ENCODE peak calls at places on chromosomes 13 and 19, in five cellular contexts. N is SK-N-SH, W is IMR-90, P is K562, I is GM12878. Y is an unnamed sample.

GRCh38 chr19:38247734-38248268 is 8.4 kb downstream of the PPP1R14A start:
- DNase-seq in P (no peak), N (no peak), W (no peak), I (no peak), Y (no peak)

GRCh38 chr13:113791226-113791625 is 32.2 kb downstream of the TMEM255B start:
- DNase-seq in W (no peak), I (no peak), N (no peak), P (no peak), Y (no peak)

GRCh38 chr13:67048084-67048792 is 181.9 kb downstream of the PCDH9 start:
- DNase-seq in N (no peak), I (no peak), P (peak; percentile 40), W (peak; percentile 93), Y (no peak)

GRCh38 chr19:9070066-9070465 is 16.8 kb upstream of the OR1M1 start:
- DNase-seq in P (no peak), W (no peak), I (no peak), N (no peak), Y (no peak)

GRCh38 chr13:25044071-25044470 is 51.9 kb upstream of the PABPC3 start:
- DNase-seq in W (no peak), I (no peak), N (no peak), P (no peak), Y (no peak)

GRCh38 chr19:18119243-18120105 is 21.9 kb downstream of the MAST3 start:
- DNase-seq in W (no peak), N (no peak), P (no peak), I (no peak), Y (no peak)

GRCh38 chr13:113992276-113993005 is 18.6 kb upstream of the C13orf46 start:
- DNase-seq in W (no peak), N (no peak), I (no peak), P (no peak), Y (no peak)

GRCh38 chr19:18273566-18274302 is 518 bp downstream of the IQCN start:
- DNase-seq in I (no peak), P (no peak), W (no peak), N (no peak), Y (no peak)

GRCh38 chr13:20353973-20354372 is 121.9 kb upstream of the GJB6 start:
- DNase-seq in N (no peak), P (no peak), W (peak; percentile 67), I (no peak), Y (no peak)

GRCh38 chr19:31902821-31903220 is 442.6 kb upstream of the ZNF507 start:
- DNase-seq in N (no peak), W (no peak), P (no peak), I (no peak), Y (no peak)

GRCh38 chr19:37691881-37692504 is 27.6 kb downstream of the ZNF607 start:
- DNase-seq in W (peak; percentile 80), I (peak; percentile 7), N (peak; percentile 89), P (peak; percentile 82), Y (no peak)

GRCh38 chr13:112657850-112658445 is 31.9 kb upstream of the ATP11A start:
- DNase-seq in P (no peak), I (no peak), N (no peak), W (peak; percentile 81), Y (no peak)

GRCh38 chr13:52377898-52378297 is 28.1 kb downstream of the THSD1 start:
- DNase-seq in P (no peak), N (no peak), W (no peak), I (no peak), Y (no peak)

GRCh38 chr13:76965759-76966421 is 17.6 kb downstream of the ACOD1 start:
- DNase-seq in P (no peak), N (peak; percentile 54), I (no peak), W (peak; percentile 61), Y (no peak)

GRCh38 chr13:32752997-32753606 is 166.8 kb downstream of the PDS5B start:
- DNase-seq in I (no peak), W (no peak), N (no peak), P (no peak), Y (no peak)

GRCh38 chr13:28530729-28531194 is 35.8 kb upstream of the FLT1 start:
- DNase-seq in I (no peak), N (no peak), P (no peak), W (no peak), Y (no peak)

GRCh38 chr19:4534836-4535658 is at the start of gene PLIN5:
- DNase-seq in W (peak; percentile 26), P (peak; percentile 95), N (peak; percentile 98), I (peak; percentile 3), Y (peak; percentile 66)

GRCh38 chr19:4660181-4660791 is 9.9 kb downstream of the MYDGF start:
- DNase-seq in N (no peak), W (no peak), P (peak; percentile 77), I (no peak), Y (peak; percentile 50)

GRCh38 chr13:53138369-53139036 is 109.9 kb downstream of the OLFM4 start:
- DNase-seq in N (no peak), W (peak; percentile 35), P (no peak), I (no peak), Y (no peak)

GRCh38 chr13:98986226-98986846 is 8.5 kb upstream of the DOCK9 start:
- DNase-seq in W (no peak), P (no peak), I (no peak), N (no peak), Y (no peak)

GRCh38 chr13:104006625-104007061 is 940.4 kb upstream of the SLC10A2 start:
- DNase-seq in I (no peak), P (no peak), W (peak; percentile 50), N (peak; percentile 31), Y (no peak)

GRCh38 chr19:19820774-19821315 is 705 bp downstream of the ZNF506 start:
- DNase-seq in W (no peak), N (no peak), P (no peak), I (no peak), Y (no peak)

GRCh38 chr19:18940791-18941627 is at the start of gene HOMER3:
- DNase-seq in I (no peak), W (peak; percentile 39), N (peak; percentile 99), P (peak; percentile 85), Y (peak; percentile 36)

GRCh38 chr19:8526345-8527062 is 12.5 kb upstream of the ZNF414 start:
- DNase-seq in I (no peak), W (peak; percentile 88), P (peak; percentile 92), N (peak; percentile 95), Y (peak; percentile 67)

GRCh38 chr19:48540110-48540509 is 11.9 kb upstream of the SULT2B1 start:
- DNase-seq in W (no peak), P (no peak), I (no peak), N (no peak), Y (no peak)

GRCh38 chr19:4909172-4909896 is at the start of gene UHRF1:
- DNase-seq in P (peak; percentile 86), N (peak; percentile 93), W (no peak), I (no peak), Y (no peak)

DNA sequence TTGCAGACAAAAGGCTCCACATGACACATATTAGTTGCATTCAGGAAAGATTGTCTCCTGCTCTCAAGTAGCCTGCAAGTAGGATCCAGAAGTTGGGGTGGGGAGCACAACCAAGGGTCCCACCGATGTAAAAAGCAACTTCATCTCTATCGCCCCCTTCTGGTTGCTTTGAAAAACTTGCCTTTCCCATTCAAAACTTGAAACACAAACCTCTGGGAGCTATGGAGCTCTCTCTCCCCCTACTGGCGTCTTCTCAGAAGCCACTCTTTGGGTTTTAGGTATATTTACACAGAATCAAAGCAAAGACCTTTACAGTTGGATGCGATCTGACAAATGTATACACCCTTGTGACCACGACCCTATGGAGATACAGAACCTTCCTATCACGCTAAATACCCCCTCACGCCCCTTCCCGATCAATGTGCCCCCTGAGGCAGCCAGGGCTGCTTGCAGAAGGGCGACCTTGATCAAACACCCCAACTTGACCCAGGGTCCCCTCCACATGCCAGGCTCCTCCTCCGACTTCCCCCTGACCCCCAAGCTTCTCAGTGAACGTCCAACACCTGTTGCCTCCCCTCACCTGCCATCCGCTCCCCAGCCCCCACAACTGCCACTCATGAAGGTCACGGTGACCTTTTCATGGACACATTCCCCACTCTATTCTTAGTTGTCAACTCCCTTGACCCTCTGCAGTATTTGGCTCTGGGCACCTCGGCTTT is 10.1 kb downstream of the NOSIP start:
- DNase-seq in W (peak; percentile 84), I (no peak), P (peak; percentile 93), N (peak; percentile 86), Y (peak; percentile 92)
- H3K27ac ChIP-seq in W (no peak overlapping the region), I (no peak overlapping the region), P (peak overlapping the region; percentile 53), N (no peak overlapping the region), Y (no peak overlapping the region)

GRCh38 chr19:35342430-35342829 is 5.3 kb upstream of the FFAR1 start:
- DNase-seq in N (no peak), P (peak; percentile 21), W (no peak), I (no peak), Y (no peak)
- TF ChIP-seq RCOR1 in N (no peak), P (no peak), W (no peak), I (no peak), Y (no peak)

GRCh38 chr19:13026478-13026999 is 31.3 kb downstream of the NFIX start:
- DNase-seq in W (peak; percentile 57), P (no peak), N (no peak), I (no peak), Y (peak; percentile 39)

GRCh38 chr19:13027031-13027430 is 31.8 kb downstream of the NFIX start:
- DNase-seq in W (no peak), I (no peak), P (no peak), N (no peak), Y (no peak)

GRCh38 chr19:13029301-13029880 is 34.1 kb downstream of the NFIX start:
- DNase-seq in N (no peak), I (no peak), P (no peak), W (no peak), Y (no peak)

GRCh38 chr19:13027557-13027956 is 32.3 kb downstream of the NFIX start:
- DNase-seq in P (no peak), W (no peak), I (no peak), N (no peak), Y (no peak)

DNA sequence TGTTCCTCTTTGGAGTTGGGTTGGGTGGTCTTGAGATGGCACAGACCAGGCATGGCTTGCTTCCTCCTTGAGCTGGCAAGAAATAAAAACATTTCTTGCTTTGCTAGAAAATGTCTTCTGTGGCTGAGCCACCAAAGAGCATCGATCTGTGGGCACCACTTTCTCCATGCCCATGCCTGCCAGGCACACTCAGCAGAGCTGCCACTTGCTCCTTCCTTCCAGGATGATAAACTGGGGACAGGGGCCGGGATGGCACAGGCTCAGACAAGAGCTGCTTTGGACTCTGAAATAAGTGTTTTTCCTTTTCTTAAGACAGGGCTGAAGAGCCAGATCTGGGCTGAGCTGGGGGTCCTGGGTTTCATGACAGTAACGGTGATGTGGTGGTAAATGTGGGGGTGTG is 32.8 kb downstream of the NFIX start:
- DNase-seq in I (no peak), W (no peak), N (no peak), P (no peak), Y (no peak)
- H3K27ac ChIP-seq in I (no peak overlapping the region), W (no peak overlapping the region), N (no peak overlapping the region), P (no peak overlapping the region), Y (no peak overlapping the region)

DNA sequence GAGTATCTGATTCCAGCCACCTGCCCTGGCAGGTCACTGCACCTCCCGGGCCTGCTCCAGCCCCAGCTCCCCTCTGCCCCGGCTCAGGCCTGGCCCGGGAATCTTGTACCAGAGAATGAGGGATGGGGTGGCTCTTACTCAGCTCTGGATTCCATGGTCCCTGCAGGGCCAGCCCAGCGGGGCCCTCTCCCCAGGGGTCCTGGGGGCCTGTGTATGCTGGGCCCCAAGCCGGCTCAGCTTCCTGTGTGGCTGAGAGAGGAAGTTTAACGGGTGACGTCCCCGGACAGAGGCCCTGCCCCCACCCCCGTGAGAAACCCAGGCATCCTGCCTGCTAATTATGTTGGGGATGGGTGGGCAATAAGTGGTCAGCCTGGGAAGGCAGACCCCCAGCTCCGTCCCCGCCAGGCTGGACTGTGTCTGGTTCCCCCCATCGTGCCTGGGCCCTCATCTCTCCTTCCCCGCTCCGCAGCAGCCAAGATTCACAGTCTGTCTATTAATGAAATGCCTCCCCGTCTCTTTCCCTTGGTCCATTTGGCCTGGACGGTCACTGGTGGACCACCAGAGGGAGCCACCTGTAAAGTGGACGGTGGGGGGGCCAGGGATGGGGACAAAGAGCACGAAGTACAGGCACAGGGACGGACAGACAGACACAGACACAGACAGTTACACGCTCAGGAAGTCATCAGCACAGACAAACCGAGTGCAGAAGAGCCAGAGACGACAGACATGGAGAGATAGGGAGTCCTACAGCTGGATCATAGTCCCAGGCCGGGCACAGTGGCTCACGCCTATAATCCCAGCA is at the start of gene DENND1C:
- DNase-seq in W (no peak), P (peak; percentile 71), N (peak; percentile 71), I (peak; percentile 45), Y (no peak)
- TF ChIP-seq RCOR1 in W (no peak), P (no peak), N (no peak), I (no peak), Y (no peak)

Y was measured in A549.